ENCODE peak calls at places on chromosomes 4 and X, in four cellular contexts. J is fibroblast of lung, A is neuronal stem cell, G is neural progenitor cell. K is an unnamed sample.

GRCh38 chr4:113584407-113585150 is 177.0 kb downstream of the CAMK2D start:
- DNase-seq in J (peak), A (no peak), G (peak), K (no peak)

GRCh38 chr4:185623444-185624247 is 88.3 kb upstream of the PDLIM3 start:
- DNase-seq in J (no peak), A (no peak), G (no peak), K (no peak)

GRCh38 chr4:184369871-184370270 is 104.5 kb downstream of the IRF2 start:
- DNase-seq in J (no peak), A (no peak), G (no peak), K (no peak)

GRCh38 chr4:169802871-169803270 is 45.1 kb upstream of the HPF1 start:
- DNase-seq in J (no peak), A (no peak), G (no peak), K (no peak)

GRCh38 chr4:178339769-178340168 is 897.5 kb upstream of the AGA start:
- DNase-seq in J (peak), A (no peak), G (no peak), K (no peak)

GRCh38 chrX:96984538-96984937 is 100.8 kb downstream of the RPA4 start:
- DNase-seq in J (peak), A (no peak), G (no peak), K (no peak)

GRCh38 chr4:87165886-87166285 is 54.5 kb downstream of the KLHL8 start:
- DNase-seq in J (no peak), A (no peak), G (no peak), K (no peak)

GRCh38 chr4:140856692-140857091 is 100.5 kb upstream of the TBC1D9 start:
- DNase-seq in J (peak), A (no peak), G (peak), K (no peak)

GRCh38 chrX:53445977-53446376 is 11.8 kb upstream of the HSD17B10 start:
- DNase-seq in J (peak), A (no peak), G (peak), K (peak)

GRCh38 chrX:107654778-107655761 is 26.8 kb downstream of the PRPS1 start:
- DNase-seq in J (peak), A (peak), G (peak), K (peak)

GRCh38 chrX:153318811-153319210 is 2.8 kb downstream of the PNMA6F start:
- DNase-seq in J (no peak), A (no peak), G (no peak), K (no peak)

GRCh38 chr4:66640216-66640615 is 905.1 kb downstream of the CENPC start:
- DNase-seq in J (no peak), A (peak), G (peak), K (no peak)

GRCh38 chr4:62490635-62491034 is 1290.5 kb downstream of the ADGRL3 start:
- DNase-seq in J (no peak), A (no peak), G (no peak), K (no peak)

GRCh38 chrX:9566150-9566621 is 101.3 kb downstream of the TBL1X start:
- DNase-seq in J (peak), A (no peak), G (no peak), K (peak)

GRCh38 chr4:130747842-130748241 is 1651.9 kb downstream of the C4orf33 start:
- DNase-seq in J (peak), A (no peak), G (no peak), K (no peak)

GRCh38 chr4:89285735-89286134 is 21.9 kb downstream of the GPRIN3 start:
- DNase-seq in J (no peak), A (no peak), G (no peak), K (no peak)
- H3K4me2 ChIP-seq in J (no peak), A (no peak), G (no peak), K (no peak)

DNA sequence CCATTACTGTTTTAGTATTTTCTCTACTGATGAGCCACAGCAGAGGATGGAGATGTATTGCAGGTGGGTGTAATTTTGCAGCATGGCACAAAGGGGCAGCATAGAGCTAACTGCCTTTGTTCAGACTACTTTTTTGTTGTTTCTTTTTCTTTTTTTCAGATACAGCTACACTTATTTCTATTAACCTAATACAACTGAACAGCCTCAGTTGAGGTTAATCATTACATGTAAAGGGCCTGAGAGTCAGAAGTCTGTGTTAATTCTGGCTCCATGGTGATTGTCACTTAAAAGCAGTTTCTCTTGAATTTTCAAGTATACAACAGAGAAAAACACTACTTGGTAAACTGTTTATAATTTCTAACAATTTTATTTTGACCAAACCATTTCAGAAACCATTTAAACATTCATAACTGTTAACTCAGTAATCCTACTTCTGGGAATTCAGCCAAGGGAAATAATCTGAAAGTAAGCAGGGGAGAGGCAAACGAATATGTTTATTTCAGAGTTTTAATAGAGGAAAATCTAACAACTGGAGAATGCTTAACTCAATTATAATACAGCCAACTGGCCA is 13.9 kb upstream of the PPEF2 start:
- DNase-seq in J (peak), A (peak), G (peak), K (peak)
- H3K27ac ChIP-seq in J (peak), A (no peak), G (no peak), K (no peak)

DNA sequence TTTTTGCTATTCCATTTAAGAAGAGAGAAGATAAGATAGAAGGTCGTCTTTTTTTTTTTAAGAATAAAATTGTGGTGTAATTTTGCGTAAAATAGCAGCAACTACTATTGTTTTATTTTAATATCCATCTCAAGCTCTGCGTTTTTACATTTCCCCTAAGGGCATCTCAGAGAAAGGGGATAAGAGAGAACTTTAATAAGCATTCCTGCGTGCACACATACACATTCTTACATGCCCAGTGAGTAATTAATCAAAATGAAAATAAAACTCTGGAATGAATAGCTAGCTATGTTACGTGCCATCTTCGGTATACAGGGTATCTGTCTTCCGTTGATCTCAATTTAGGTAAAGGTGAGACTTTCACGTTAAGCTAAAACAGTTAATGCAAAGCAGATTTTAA is 200.3 kb upstream of the TENM3 start:
- DNase-seq in J (no peak), A (no peak), G (no peak), K (no peak)
- H3K9ac ChIP-seq in J (no peak), A (no peak), G (no peak), K (no peak)

GRCh38 chr4:8016527-8016926 is 76.9 kb upstream of the AFAP1 start:
- DNase-seq in J (no peak), A (no peak), G (no peak), K (no peak)

GRCh38 chr4:8022767-8023695 is 83.4 kb upstream of the AFAP1 start:
- DNase-seq in J (no peak), A (no peak), G (no peak), K (no peak)

GRCh38 chr4:8023696-8024033 is 84.0 kb upstream of the AFAP1 start:
- DNase-seq in J (no peak), A (no peak), G (no peak), K (no peak)

GRCh38 chr4:8021796-8022195 is 82.1 kb upstream of the AFAP1 start:
- DNase-seq in J (no peak), A (no peak), G (no peak), K (no peak)

GRCh38 chr4:8019396-8020365 is 80.0 kb upstream of the AFAP1 start:
- DNase-seq in J (no peak), A (no peak), G (no peak), K (peak)
- H3K4me2 ChIP-seq in J (no peak), A (no peak), G (no peak), K (no peak)

GRCh38 chr4:108365551-108365950 is 196.8 kb upstream of the LEF1 start:
- DNase-seq in J (no peak), A (no peak), G (peak), K (no peak)

GRCh38 chr4:108361886-108362285 is 193.2 kb upstream of the LEF1 start:
- DNase-seq in J (no peak), A (no peak), G (no peak), K (peak)

GRCh38 chr4:108359130-108359709 is 190.5 kb upstream of the LEF1 start:
- DNase-seq in J (no peak), A (no peak), G (no peak), K (peak)

GRCh38 chr4:108359936-108360681 is 191.4 kb upstream of the LEF1 start:
- DNase-seq in J (no peak), A (no peak), G (no peak), K (peak)

DNA sequence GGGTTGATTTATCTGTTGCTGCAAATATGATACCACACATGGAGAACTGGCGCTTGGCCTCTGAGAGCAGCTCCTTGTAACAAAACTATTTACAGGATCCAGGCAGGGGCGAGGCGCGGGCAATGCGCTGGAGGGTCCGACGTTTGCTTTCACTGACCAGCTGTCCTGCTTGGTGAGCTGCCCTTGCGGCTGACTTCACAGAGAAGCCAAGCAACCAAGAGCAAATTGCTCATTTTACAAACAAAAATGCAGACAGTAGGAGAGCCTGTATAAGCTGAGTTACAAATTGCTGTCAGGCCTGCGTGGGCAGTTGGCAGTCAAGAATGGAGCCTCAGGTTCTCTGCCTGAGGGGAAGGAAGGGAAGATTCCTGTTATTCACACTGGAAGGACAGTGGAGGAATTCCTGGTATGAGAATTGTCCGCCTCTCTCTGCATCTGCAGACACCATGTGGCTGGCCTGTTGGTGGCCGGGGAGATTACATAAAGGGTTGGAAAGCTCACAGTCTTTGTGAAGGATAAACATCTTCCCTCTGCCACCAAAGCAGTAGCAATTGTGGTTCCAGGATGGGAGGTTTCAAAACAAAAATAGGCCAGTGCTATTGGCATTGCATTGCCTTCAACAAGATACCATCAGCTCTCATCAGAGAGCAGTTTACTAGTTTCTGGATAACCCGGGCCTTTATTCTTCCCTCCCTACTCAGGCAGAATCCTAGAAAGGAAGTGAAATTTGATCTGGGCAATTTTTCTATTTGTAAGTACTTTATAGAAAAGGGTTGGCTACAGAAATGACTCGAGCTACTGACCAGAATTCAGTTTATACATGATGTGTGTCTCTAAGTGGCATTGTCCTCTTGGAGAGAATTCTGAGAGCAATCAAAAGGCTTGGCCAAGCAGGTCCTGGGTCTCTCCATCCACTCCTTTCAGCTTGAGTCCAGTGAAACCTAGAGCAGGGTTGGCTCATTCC is 192.4 kb upstream of the LEF1 start:
- DNase-seq in J (peak), A (no peak), G (peak), K (peak)
- H3K27ac ChIP-seq in J (no peak), A (no peak), G (no peak), K (peak)

GRCh38 chr4:81870275-81870674 is 398.6 kb upstream of the RASGEF1B start:
- DNase-seq in J (no peak), A (no peak), G (no peak), K (no peak)
- H3K9ac ChIP-seq in J (no peak), A (no peak), G (no peak), K (no peak)

DNA sequence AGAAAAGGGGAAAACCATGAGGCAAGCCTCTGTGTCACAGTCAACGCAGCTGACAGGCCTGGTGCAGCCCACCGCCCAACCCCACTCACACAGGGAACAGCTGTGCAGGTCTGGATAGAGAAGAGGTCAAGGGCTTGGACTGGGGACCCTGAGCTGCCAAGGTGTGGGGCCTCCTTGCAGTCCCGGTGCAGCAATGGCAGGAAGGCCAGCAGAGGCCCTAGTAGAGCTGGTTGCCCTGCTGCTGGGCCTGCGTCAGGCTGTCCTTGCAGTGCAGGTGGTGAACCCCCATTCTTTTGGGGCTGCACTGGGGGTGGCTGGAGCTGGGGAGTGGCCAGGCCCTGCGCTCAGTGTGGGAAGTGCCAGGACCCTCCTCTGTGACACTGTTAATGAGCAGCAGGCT is 482.0 kb downstream of the SMARCA1 start:
- DNase-seq in J (no peak), A (no peak), G (no peak), K (no peak)
- H3K4me2 ChIP-seq in J (no peak), A (no peak), G (no peak), K (no peak)

DNA sequence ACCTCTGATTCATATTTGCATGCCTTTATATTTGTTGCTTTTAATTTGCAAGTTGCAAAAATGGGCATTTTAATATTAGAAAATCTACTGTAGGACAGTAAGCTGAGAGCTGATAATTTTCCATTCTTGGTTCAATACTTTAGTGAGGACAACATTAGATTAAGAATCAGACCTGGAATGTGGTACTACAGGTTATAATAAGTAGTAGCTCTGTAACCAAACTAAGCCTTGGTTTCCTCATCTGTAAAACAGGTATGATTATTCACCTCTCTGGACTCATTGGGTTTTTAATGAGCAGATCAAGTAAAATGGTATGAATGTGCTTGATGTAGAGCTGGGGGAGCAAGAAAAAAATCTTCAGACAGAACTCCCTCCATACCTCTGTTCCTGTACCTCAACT is 31.1 kb downstream of the PRRG1 start:
- DNase-seq in J (no peak), A (no peak), G (no peak), K (no peak)
- H3K27ac ChIP-seq in J (no peak), A (no peak), G (no peak), K (no peak)

GRCh38 chr4:4668355-4669210 is 126.7 kb upstream of the STX18 start:
- DNase-seq in J (no peak), A (no peak), G (no peak), K (no peak)

GRCh38 chr4:4672397-4672796 is 130.5 kb upstream of the STX18 start:
- DNase-seq in J (no peak), A (no peak), G (no peak), K (no peak)

GRCh38 chr4:4673070-4673469 is 131.2 kb upstream of the STX18 start:
- DNase-seq in J (peak), A (peak), G (peak), K (peak)

GRCh38 chr4:4671774-4672349 is 130.0 kb upstream of the STX18 start:
- DNase-seq in J (peak), A (no peak), G (no peak), K (no peak)

DNA sequence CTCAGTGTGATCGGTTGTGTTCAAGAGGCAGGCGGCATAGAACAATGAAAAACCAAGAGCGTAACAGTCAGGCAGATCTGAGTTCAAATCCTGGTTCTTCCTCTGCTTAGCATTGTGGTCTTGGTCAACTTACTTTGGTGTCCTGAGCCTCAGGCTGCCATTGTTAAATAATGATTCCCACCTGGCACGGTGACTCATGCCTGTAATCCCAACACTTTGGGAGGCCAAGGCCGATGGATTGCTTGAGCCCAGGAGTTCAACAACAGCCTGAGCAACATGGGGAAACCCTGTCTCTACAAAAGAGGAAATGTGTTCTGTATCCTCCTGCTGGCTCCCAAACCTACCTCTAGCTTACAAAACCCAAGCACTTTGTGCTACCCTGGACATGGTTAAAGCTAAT is 129.0 kb upstream of the STX18 start:
- DNase-seq in J (no peak), A (no peak), G (no peak), K (no peak)
- H3K9ac ChIP-seq in J (no peak), A (no peak), G (no peak), K (no peak)

K was measured in DND-41.